ENCODE peak calls at places on chromosomes 6 and 20, in seven cellular contexts. M is tibial nerve, B is IMR-90, G is BJ, K is body of pancreas, I is PC-3, W is MM.1S. D is an unnamed sample. For H3K27me3, the result is how much of the 10 kb centered on the place peaks cover.

GRCh38 chr20:51108638-51109363 is 85.9 kb upstream of the KCNG1 start:
- DNase-seq in W (no peak), K (no peak), B (no peak), G (no peak), M (no peak), I (no peak), D (no peak)

GRCh38 chr20:37007898-37008649 is 56.6 kb upstream of the SAMHD1 start:
- DNase-seq in B (peak), K (no peak), M (no peak), W (peak), I (peak), G (no peak), D (no peak)

GRCh38 chr6:16128759-16129622 is at the start of gene MYLIP:
- DNase-seq in M (peak), W (peak), I (peak), B (peak), K (peak), G (no peak), D (peak)

GRCh38 chr6:29294499-29294914 is 7.0 kb upstream of the OR14J1 start:
- DNase-seq in K (no peak), G (no peak), B (no peak), M (no peak), W (no peak), I (no peak), D (no peak)

GRCh38 chr6:16248271-16248670 is 9.9 kb downstream of the GMPR start:
- DNase-seq in G (no peak), B (no peak), M (no peak), I (no peak), W (no peak), K (no peak), D (no peak)

GRCh38 chr6:89022747-89023289 is 57.7 kb upstream of the PNRC1 start:
- DNase-seq in B (peak), K (no peak), W (no peak), I (peak), M (no peak), G (peak), D (no peak)

GRCh38 chr20:11158589-11158988 is 484.8 kb upstream of the JAG1 start:
- DNase-seq in M (no peak), G (no peak), B (no peak), K (no peak), W (no peak), I (no peak), D (no peak)

GRCh38 chr6:156961282-156961892 is 184.2 kb downstream of the ARID1B start:
- DNase-seq in G (no peak), M (no peak), W (no peak), I (no peak), B (no peak), K (no peak), D (no peak)

GRCh38 chr20:1451092-1451491 is 15.6 kb downstream of the NSFL1C start:
- DNase-seq in K (no peak), I (no peak), M (no peak), G (no peak), W (no peak), B (no peak), D (no peak)

GRCh38 chr6:2135401-2135800 is 110.0 kb downstream of the GMDS start:
- DNase-seq in W (no peak), B (no peak), G (no peak), M (no peak), K (no peak), I (no peak), D (no peak)

GRCh38 chr6:30884521-30885480 is 482 bp downstream of the DDR1 start:
- DNase-seq in K (peak), W (no peak), M (no peak), I (peak), G (no peak), B (peak), D (peak)

GRCh38 chr6:147448212-147448611 is 60.3 kb upstream of the SAMD5 start:
- DNase-seq in K (peak), W (peak), B (no peak), M (no peak), G (no peak), I (no peak), D (no peak)

GRCh38 chr6:96991618-96992355 is 67.3 kb downstream of the KLHL32 start:
- DNase-seq in I (no peak), B (no peak), W (no peak), M (no peak), G (no peak), K (no peak), D (no peak)

GRCh38 chr6:54053893-54054391 is 57.3 kb upstream of the MLIP start:
- DNase-seq in B (peak), G (peak), K (no peak), I (peak), W (no peak), M (no peak), D (no peak)

GRCh38 chr6:104572901-104573300 is 286.8 kb downstream of the HACE1 start:
- DNase-seq in B (no peak), K (no peak), I (no peak), W (no peak), G (no peak), M (no peak), D (no peak)

GRCh38 chr6:13452346-13453171 is 34.8 kb downstream of the GFOD1 start:
- DNase-seq in G (no peak), K (no peak), I (no peak), M (no peak), B (no peak), W (no peak), D (no peak)

GRCh38 chr6:51410453-51410852 is 591.8 kb downstream of the TFAP2B start:
- DNase-seq in K (no peak), M (no peak), W (no peak), B (no peak), I (no peak), G (no peak), D (no peak)

GRCh38 chr6:11770546-11771466 is 7.8 kb downstream of the ADTRP start:
- DNase-seq in I (peak), K (peak), W (peak), B (peak), M (peak), G (peak), D (peak)

GRCh38 chr6:141421378-141421777 is 711.3 kb upstream of the GJE1 start:
- DNase-seq in W (no peak), I (peak), M (no peak), G (peak), B (peak), K (no peak), D (no peak)

GRCh38 chr6:111553580-111553979 is 52.1 kb downstream of the TRAF3IP2 start:
- DNase-seq in B (no peak), W (no peak), I (no peak), G (no peak), K (no peak), M (no peak), D (no peak)

GRCh38 chr6:33118525-33119123 is 42.8 kb downstream of the HLA-DPB1 start:
- DNase-seq in G (no peak), M (no peak), K (no peak), W (peak), I (peak), B (peak), D (no peak)

GRCh38 chr6:111662794-111663231 is 57.1 kb upstream of the TRAF3IP2 start:
- DNase-seq in I (no peak), M (no peak), W (no peak), G (no peak), K (no peak), B (peak), D (peak)

GRCh38 chr6:125356888-125357287 is 55.1 kb upstream of the HDDC2 start:
- DNase-seq in M (no peak), G (no peak), B (no peak), I (no peak), K (no peak), W (no peak), D (no peak)

GRCh38 chr20:51497542-51498467 is 44.7 kb downstream of the NFATC2 start:
- DNase-seq in I (no peak), W (no peak), G (no peak), M (no peak), K (no peak), B (peak), D (no peak)

GRCh38 chr20:64121586-64121985 is 14.2 kb upstream of the NPBWR2 start:
- DNase-seq in W (no peak), I (no peak), G (no peak), M (no peak), B (no peak), K (peak), D (no peak)

GRCh38 chr20:53291548-53291947 is 302.1 kb downstream of the ZNF217 start:
- DNase-seq in W (no peak), G (no peak), K (no peak), M (no peak), I (peak), B (no peak), D (no peak)

GRCh38 chr20:53080969-53081871 is 109.1 kb downstream of the TSHZ2 start:
- DNase-seq in M (no peak), I (peak), B (peak), G (no peak), K (peak), W (no peak), D (no peak)

GRCh38 chr6:88785478-88785877 is 177.9 kb downstream of the RNGTT start:
- DNase-seq in B (no peak), M (no peak), K (no peak), W (no peak), I (no peak), G (no peak), D (no peak)

GRCh38 chr20:63071541-63072181 is 64.9 kb upstream of the BHLHE23 start:
- DNase-seq in I (peak), G (peak), M (no peak), W (no peak), B (peak), K (no peak), D (no peak)

GRCh38 chr20:60327971-60328660 is 369.9 kb downstream of the CDH26 start:
- DNase-seq in M (no peak), K (no peak), G (no peak), I (no peak), B (peak), W (no peak), D (no peak)

GRCh38 chr6:69339163-69339550 is 457.7 kb downstream of the LMBRD1 start:
- DNase-seq in K (no peak), G (no peak), W (no peak), I (no peak), B (no peak), M (no peak), D (no peak)

GRCh38 chr20:61940491-61940890 is 125.2 kb downstream of the TAF4 start:
- DNase-seq in M (no peak), G (no peak), I (no peak), B (no peak), K (no peak), W (no peak), D (no peak)

GRCh38 chr20:50376179-50376887 is 133.8 kb upstream of the PTPN1 start:
- DNase-seq in I (no peak), W (no peak), B (no peak), G (no peak), K (no peak), M (no peak), D (no peak)

GRCh38 chr6:96542702-96543101 is 20.2 kb upstream of the FHL5 start:
- DNase-seq in G (no peak), M (no peak), B (no peak), K (no peak), W (no peak), I (peak), D (no peak)

GRCh38 chr20:51567622-51568021 is 25.1 kb upstream of the NFATC2 start:
- DNase-seq in M (no peak), W (no peak), B (no peak), K (no peak), G (no peak), I (no peak), D (no peak)

GRCh38 chr20:16350465-16350864 is 222.8 kb downstream of the KIF16B start:
- DNase-seq in I (peak), W (no peak), G (no peak), M (no peak), K (no peak), B (peak), D (no peak)

GRCh38 chr6:11810854-11811643 is 32.4 kb upstream of the ADTRP start:
- DNase-seq in G (no peak), M (no peak), I (no peak), W (no peak), K (no peak), B (peak), D (no peak)

GRCh38 chr20:38270869-38271608 is 10.5 kb upstream of the KIAA1755 start:
- DNase-seq in K (no peak), M (no peak), B (peak), G (peak), I (peak), W (no peak), D (peak)

GRCh38 chr6:13696226-13696625 is 15.4 kb downstream of the RANBP9 start:
- DNase-seq in K (no peak), M (no peak), W (no peak), G (peak), B (peak), I (peak), D (no peak)

GRCh38 chr20:41149679-41150131 is 12.4 kb downstream of the PLCG1 start:
- DNase-seq in I (peak), W (no peak), K (no peak), M (no peak), G (no peak), B (peak), D (no peak)

DNA sequence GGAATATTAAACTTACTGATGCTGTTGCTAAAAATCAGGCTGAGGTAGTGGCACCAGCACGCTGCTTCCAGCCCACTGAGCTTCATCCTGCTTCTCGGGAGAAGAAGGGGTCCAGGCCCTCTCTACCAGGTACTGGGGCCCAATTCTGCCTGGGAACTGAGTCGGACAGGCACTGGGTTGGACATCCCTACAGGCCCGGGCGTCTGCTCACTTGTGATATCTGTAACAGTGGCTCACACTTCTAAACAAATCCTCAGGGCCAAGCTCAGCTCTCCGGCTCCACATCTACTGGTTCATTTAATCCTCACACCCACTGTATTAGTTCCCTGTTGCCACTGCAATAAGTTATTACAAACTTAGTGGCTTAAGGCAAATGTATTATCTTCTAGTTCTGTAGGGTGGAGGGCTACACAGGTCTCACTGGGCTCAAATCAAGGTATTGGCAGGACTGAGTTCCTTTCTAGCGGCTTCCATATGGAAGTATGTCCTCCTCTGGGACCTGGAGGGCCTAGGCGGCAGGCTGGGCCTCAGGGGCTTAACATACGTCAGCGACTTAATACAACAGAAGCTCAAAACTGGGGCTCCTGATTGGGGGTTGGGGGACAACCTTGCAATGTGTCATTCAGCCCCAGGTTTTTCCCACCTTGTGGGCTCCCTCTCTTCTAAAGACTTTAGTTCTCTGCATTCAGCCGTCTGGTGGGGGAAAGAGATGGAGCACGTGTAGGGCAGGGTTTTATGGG is 1.6 kb upstream of the KCNK15 start:
- DNase-seq in B (no peak), G (no peak), K (no peak), W (no peak), I (no peak), M (no peak), D (no peak)
- H3K27me3 ChIP-seq in B (half or more), G (under half), K (under half), W (half or more), I (under half), M (under half), D (under half)

GRCh38 chr20:3735768-3736167 is 3.3 kb downstream of the HSPA12B start:
- DNase-seq in G (no peak), W (no peak), K (no peak), B (no peak), M (no peak), I (no peak), D (no peak)

GRCh38 chr20:3740600-3741301 is 8.3 kb downstream of the HSPA12B start:
- DNase-seq in W (no peak), G (no peak), K (no peak), M (no peak), B (no peak), I (no peak), D (no peak)

GRCh38 chr20:3739054-3739925 is 6.8 kb downstream of the HSPA12B start:
- DNase-seq in W (no peak), I (no peak), M (no peak), K (no peak), B (no peak), G (no peak), D (no peak)

GRCh38 chr20:3739926-3740599 is 7.6 kb downstream of the HSPA12B start:
- DNase-seq in W (no peak), B (no peak), M (no peak), I (no peak), G (no peak), K (no peak), D (no peak)

DNA sequence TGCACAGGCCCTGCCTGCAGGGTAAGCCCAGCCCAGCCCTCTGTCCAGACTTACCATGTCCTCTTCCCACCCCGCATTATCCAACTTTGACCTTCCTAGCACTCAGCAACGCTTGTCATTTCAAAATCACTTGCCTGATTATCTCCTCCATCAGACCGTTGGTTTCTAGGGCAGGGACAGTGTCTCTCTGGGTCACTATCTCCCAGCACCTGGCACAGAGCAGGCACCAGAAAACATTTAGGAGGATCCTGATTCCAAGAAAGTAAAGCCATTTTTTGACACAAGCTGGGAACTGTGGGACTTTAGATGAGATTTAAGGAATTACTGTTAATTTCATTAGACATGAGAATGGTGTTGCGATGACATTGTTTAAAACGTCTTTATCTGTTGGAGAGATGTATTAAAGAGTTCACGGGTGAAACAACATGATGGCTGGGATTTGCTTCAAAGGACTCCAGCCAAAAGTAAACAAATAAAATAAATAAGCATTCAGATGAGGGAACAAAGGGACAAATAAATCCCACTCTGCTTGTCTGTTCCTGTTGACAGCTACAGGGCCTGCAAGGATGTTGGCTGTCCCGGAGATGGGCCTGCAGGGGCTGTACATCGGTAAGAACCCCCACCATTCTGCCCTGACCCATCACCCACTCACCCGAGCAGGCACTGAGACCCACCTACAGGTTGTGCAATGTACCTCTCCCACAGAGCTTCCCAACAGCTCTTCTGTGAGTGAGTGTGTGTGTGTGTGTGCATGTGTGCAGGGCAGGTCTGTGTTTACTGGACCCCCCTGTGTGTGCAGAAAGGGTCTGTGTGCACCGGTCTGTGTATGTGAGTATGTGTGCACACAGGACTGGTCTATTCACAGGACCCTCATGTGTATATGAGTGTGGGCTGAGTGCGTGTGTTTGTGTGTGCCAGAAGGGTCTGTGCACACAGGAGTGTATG is 5.9 kb downstream of the HSPA12B start:
- DNase-seq in K (no peak), G (no peak), I (no peak), B (no peak), W (no peak), M (no peak), D (no peak)
- H3K27me3 ChIP-seq in K (under half), G (under half), I (under half), B (under half), W (under half), M (under half), D (under half)

GRCh38 chr20:57566803-57567459 is 6.0 kb downstream of the PCK1 start:
- DNase-seq in I (no peak), K (no peak), G (no peak), B (no peak), M (no peak), W (no peak), D (no peak)
- H3K27me3 ChIP-seq in I (half or more), K (under half), G (under half), B (under half), M (under half), W (half or more), D (under half)

GRCh38 chr20:21390768-21391167 is 6.6 kb downstream of the NKX2-4 start:
- DNase-seq in K (no peak), G (no peak), W (no peak), I (no peak), M (no peak), B (no peak), D (no peak)

GRCh38 chr20:21393142-21393541 is 4.2 kb downstream of the NKX2-4 start:
- DNase-seq in G (no peak), I (no peak), K (no peak), W (no peak), M (no peak), B (no peak), D (no peak)

GRCh38 chr20:21394120-21394519 is 3.2 kb downstream of the NKX2-4 start:
- DNase-seq in G (no peak), W (no peak), I (no peak), M (no peak), B (no peak), K (no peak), D (no peak)

GRCh38 chr20:21389368-21389767 is 8.0 kb downstream of the NKX2-4 start:
- DNase-seq in I (no peak), M (no peak), G (no peak), B (peak), K (no peak), W (no peak), D (no peak)

GRCh38 chr20:21391495-21392298 is 5.6 kb downstream of the NKX2-4 start:
- DNase-seq in B (no peak), W (no peak), K (no peak), I (no peak), G (no peak), M (no peak), D (no peak)
- H3K27me3 ChIP-seq in B (under half), W (under half), K (under half), I (under half), G (under half), M (under half), D (under half)

DNA sequence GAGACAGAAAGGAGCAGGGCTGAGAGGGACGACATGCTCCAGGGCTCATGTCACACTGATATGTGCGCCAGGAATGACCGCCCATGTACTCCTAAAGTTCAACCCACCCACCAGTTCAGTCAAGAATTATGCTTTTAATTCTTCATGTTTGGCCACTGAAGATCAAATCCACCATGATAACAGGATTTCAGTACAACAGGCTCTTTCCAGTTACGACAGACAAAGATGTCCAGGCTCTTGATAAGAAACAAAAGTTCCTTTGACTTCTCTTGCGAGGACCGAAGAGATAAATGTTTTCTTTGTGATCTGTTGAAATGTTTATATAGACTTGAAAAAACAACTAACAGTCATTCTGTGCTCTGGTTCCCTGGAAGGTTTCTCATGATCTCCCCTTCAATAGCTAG is 142.3 kb downstream of the CD164 start:
- DNase-seq in W (no peak), I (no peak), M (no peak), G (no peak), K (no peak), B (no peak), D (no peak)
- H3K27me3 ChIP-seq in W (under half), I (under half), M (under half), G (under half), K (under half), B (under half), D (under half)